ENCODE peak calls at places on chromosomes 1 and 21, in seven cellular contexts. J is small intestine, D is choroid plexus epithelial cell, T is DND-41, M is sigmoid colon, Z is OCI-LY7, X is uterus. B is an unnamed sample.

GRCh38 chr1:246934777-246935176 is 3.0 kb upstream of the AHCTF1 start:
- DNase-seq in J (no peak), D (no peak), T (no peak), M (no peak), Z (no peak), X (no peak), B (no peak)

GRCh38 chr1:183593356-183593755 is 3.1 kb upstream of the NCF2 start:
- DNase-seq in J (no peak), D (no peak), T (no peak), M (no peak), Z (peak), X (no peak), B (no peak)

GRCh38 chr1:202589190-202589680 is 121.0 kb downstream of the SYT2 start:
- DNase-seq in J (peak), D (peak), T (no peak), M (peak), Z (peak), X (peak), B (no peak)

GRCh38 chr1:229058111-229058551 is 212.8 kb upstream of the RAB4A start:
- DNase-seq in J (peak), D (no peak), T (no peak), M (no peak), Z (no peak), X (no peak), B (peak)

GRCh38 chr1:202821467-202821866 is 10.7 kb downstream of the PCAT6 start:
- DNase-seq in J (no peak), D (peak), T (no peak), M (no peak), Z (no peak), X (no peak), B (no peak)

GRCh38 chr1:119676571-119677206 is 28.6 kb upstream of the ZNF697 start:
- DNase-seq in J (no peak), D (peak), T (no peak), M (peak), Z (no peak), X (peak), B (no peak)

GRCh38 chr1:181192277-181192676 is 103.8 kb downstream of the IER5 start:
- DNase-seq in J (no peak), D (no peak), T (no peak), M (no peak), Z (no peak), X (no peak), B (no peak)

GRCh38 chr1:150765229-150765976 is at the start of gene CTSS:
- DNase-seq in J (peak), D (peak), T (no peak), M (no peak), Z (peak), X (no peak), B (no peak)

GRCh38 chr1:115198938-115199337 is 109.6 kb upstream of the TSPAN2 start:
- DNase-seq in J (peak), D (peak), T (no peak), M (no peak), Z (no peak), X (peak), B (no peak)

GRCh38 chr1:169949139-169949538 is 55.4 kb upstream of the SCYL3 start:
- DNase-seq in J (no peak), D (peak), T (no peak), M (no peak), Z (no peak), X (no peak), B (no peak)

GRCh38 chr1:245051349-245052221 is 103.2 kb upstream of the KIF26B start:
- DNase-seq in J (peak), D (peak), T (no peak), M (no peak), Z (no peak), X (no peak), B (no peak)

GRCh38 chr21:45073301-45074047 is 906 bp upstream of the ADARB1 start:
- DNase-seq in J (peak), D (no peak), T (no peak), M (peak), Z (peak), X (peak), B (no peak)

GRCh38 chr1:29420196-29420595 is 183.9 kb downstream of the PTPRU start:
- DNase-seq in J (no peak), D (peak), T (no peak), M (no peak), Z (no peak), X (no peak), B (no peak)

GRCh38 chr21:46599251-46599572 is 5.7 kb downstream of the S100B start:
- DNase-seq in J (no peak), D (peak), T (no peak), M (no peak), Z (no peak), X (peak), B (no peak)

GRCh38 chr1:160665330-160666078 is 18.7 kb upstream of the SLAMF1 start:
- DNase-seq in J (no peak), D (peak), T (peak), M (no peak), Z (peak), X (peak), B (no peak)

GRCh38 chr21:45999581-46000181 is 18.1 kb downstream of the COL6A1 start:
- DNase-seq in J (no peak), D (no peak), T (no peak), M (no peak), Z (no peak), X (peak), B (no peak)

GRCh38 chr1:167791281-167792209 is 69.8 kb downstream of the MPZL1 start:
- DNase-seq in J (no peak), D (peak), T (no peak), M (peak), Z (no peak), X (peak), B (no peak)

GRCh38 chr1:245099401-245099800 is 55.4 kb upstream of the KIF26B start:
- DNase-seq in J (no peak), D (no peak), T (no peak), M (no peak), Z (no peak), X (no peak), B (no peak)

GRCh38 chr1:17646444-17647287 is 107.2 kb downstream of the ARHGEF10L start:
- DNase-seq in J (no peak), D (no peak), T (no peak), M (no peak), Z (no peak), X (no peak), B (no peak)

GRCh38 chr1:159030865-159031472 is 21.3 kb downstream of the IFI16 start:
- DNase-seq in J (no peak), D (peak), T (no peak), M (no peak), Z (no peak), X (no peak), B (no peak)

GRCh38 chr1:98662354-98662665 is 789 bp downstream of the SNX7 start:
- DNase-seq in J (no peak), D (no peak), T (no peak), M (no peak), Z (no peak), X (no peak), B (no peak)

GRCh38 chr1:91672601-91673161 is 172.0 kb downstream of the CDC7 start:
- DNase-seq in J (no peak), D (no peak), T (no peak), M (no peak), Z (no peak), X (no peak), B (no peak)

GRCh38 chr1:228364706-228365213 is 41.9 kb downstream of the TRIM11 start:
- DNase-seq in J (no peak), D (no peak), T (no peak), M (peak), Z (no peak), X (no peak), B (no peak)

GRCh38 chr1:36320291-36320758 is 3.1 kb downstream of the EVA1B start:
- DNase-seq in J (no peak), D (peak), T (no peak), M (no peak), Z (no peak), X (no peak), B (no peak)

GRCh38 chr1:158611916-158612315 is 6.8 kb downstream of the OR10Z1 start:
- DNase-seq in J (no peak), D (no peak), T (no peak), M (no peak), Z (no peak), X (no peak), B (no peak)

GRCh38 chr1:247905899-247906503 is 10.6 kb downstream of the OR2W3 start:
- DNase-seq in J (no peak), D (no peak), T (no peak), M (no peak), Z (no peak), X (no peak), B (no peak)

GRCh38 chr21:38171723-38172344 is 85.0 kb upstream of the KCNJ15 start:
- DNase-seq in J (no peak), D (peak), T (no peak), M (no peak), Z (no peak), X (no peak), B (no peak)

GRCh38 chr1:55702064-55702463 is 486.9 kb upstream of the USP24 start:
- DNase-seq in J (peak), D (peak), T (peak), M (no peak), Z (peak), X (no peak), B (peak)

GRCh38 chr1:14281412-14281811 is 317.1 kb upstream of the KAZN start:
- DNase-seq in J (no peak), D (no peak), T (no peak), M (no peak), Z (no peak), X (no peak), B (no peak)

GRCh38 chr1:14282583-14283186 is 315.8 kb upstream of the KAZN start:
- DNase-seq in J (no peak), D (peak), T (no peak), M (no peak), Z (no peak), X (no peak), B (no peak)
- H3K4me3 ChIP-seq in J (no peak), D (no peak), T (no peak), M (no peak), Z (no peak), X (no peak), B (no peak)

GRCh38 chr1:232596666-232597303 is 33.1 kb downstream of the SIPA1L2 start:
- DNase-seq in J (no peak), D (no peak), T (no peak), M (no peak), Z (peak), X (no peak), B (no peak)
- H3K4me3 ChIP-seq in J (no peak), D (no peak), T (no peak), M (no peak), Z (peak), X (no peak), B (no peak)

GRCh38 chr1:19639999-19640362 is 4.1 kb upstream of the NBL1 start:
- DNase-seq in J (peak), D (peak), T (no peak), M (peak), Z (no peak), X (no peak), B (no peak)

GRCh38 chr1:19633106-19633505 is 11.0 kb upstream of the NBL1 start:
- DNase-seq in J (no peak), D (no peak), T (no peak), M (no peak), Z (no peak), X (no peak), B (no peak)

GRCh38 chr1:19636065-19636464 is 8.0 kb upstream of the NBL1 start:
- DNase-seq in J (no peak), D (no peak), T (no peak), M (no peak), Z (no peak), X (no peak), B (no peak)

GRCh38 chr1:19637606-19638005 is 6.5 kb upstream of the NBL1 start:
- DNase-seq in J (no peak), D (no peak), T (no peak), M (no peak), Z (no peak), X (no peak), B (no peak)

DNA sequence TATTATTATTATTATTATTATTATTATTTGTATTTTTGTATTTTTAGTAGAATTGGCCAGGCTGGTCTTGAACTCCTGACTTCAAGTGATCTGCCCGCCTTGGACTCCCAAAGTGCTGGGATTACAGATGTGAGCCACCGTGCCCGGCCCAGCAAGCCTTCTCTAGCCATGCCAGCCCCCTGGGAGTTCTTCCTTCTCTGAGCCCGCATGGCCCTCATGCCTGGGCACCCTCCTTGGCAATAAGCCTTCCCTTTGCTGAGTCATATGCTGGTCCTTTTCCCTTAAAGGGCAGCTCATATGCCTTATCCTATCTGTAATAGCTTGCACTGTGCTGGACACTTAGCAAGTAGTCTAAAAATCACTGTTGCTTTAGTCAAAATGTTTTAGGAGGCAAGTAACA is 8.5 kb upstream of the NBL1 start:
- DNase-seq in J (no peak), D (no peak), T (no peak), M (peak), Z (no peak), X (no peak), B (no peak)
- H3K4me3 ChIP-seq in J (no peak), D (no peak), T (no peak), M (no peak), Z (no peak), X (no peak), B (no peak)

GRCh38 chr1:109446236-109446635 is 20.0 kb upstream of the PSMA5 start:
- DNase-seq in J (no peak), D (no peak), T (no peak), M (no peak), Z (no peak), X (no peak), B (no peak)
- H3K4me3 ChIP-seq in J (no peak), D (no peak), T (no peak), M (no peak), Z (no peak), X (no peak), B (no peak)

GRCh38 chr1:223700942-223701637 is 11.2 kb upstream of the CAPN2 start:
- DNase-seq in J (peak), D (peak), T (no peak), M (no peak), Z (no peak), X (peak), B (no peak)
- H3K4me3 ChIP-seq in J (no peak), D (peak), T (no peak), M (no peak), Z (no peak), X (no peak), B (no peak)

GRCh38 chr1:20624709-20625108 is 8.5 kb upstream of the PINK1 start:
- DNase-seq in J (no peak), D (no peak), T (no peak), M (no peak), Z (no peak), X (no peak), B (no peak)

GRCh38 chr1:20621012-20621411 is 12.2 kb upstream of the PINK1 start:
- DNase-seq in J (no peak), D (no peak), T (no peak), M (no peak), Z (no peak), X (no peak), B (no peak)

GRCh38 chr1:20626524-20626923 is 6.7 kb upstream of the PINK1 start:
- DNase-seq in J (no peak), D (no peak), T (no peak), M (no peak), Z (no peak), X (no peak), B (no peak)

GRCh38 chr1:20626098-20626427 is 7.2 kb upstream of the PINK1 start:
- DNase-seq in J (no peak), D (no peak), T (no peak), M (no peak), Z (no peak), X (no peak), B (no peak)

DNA sequence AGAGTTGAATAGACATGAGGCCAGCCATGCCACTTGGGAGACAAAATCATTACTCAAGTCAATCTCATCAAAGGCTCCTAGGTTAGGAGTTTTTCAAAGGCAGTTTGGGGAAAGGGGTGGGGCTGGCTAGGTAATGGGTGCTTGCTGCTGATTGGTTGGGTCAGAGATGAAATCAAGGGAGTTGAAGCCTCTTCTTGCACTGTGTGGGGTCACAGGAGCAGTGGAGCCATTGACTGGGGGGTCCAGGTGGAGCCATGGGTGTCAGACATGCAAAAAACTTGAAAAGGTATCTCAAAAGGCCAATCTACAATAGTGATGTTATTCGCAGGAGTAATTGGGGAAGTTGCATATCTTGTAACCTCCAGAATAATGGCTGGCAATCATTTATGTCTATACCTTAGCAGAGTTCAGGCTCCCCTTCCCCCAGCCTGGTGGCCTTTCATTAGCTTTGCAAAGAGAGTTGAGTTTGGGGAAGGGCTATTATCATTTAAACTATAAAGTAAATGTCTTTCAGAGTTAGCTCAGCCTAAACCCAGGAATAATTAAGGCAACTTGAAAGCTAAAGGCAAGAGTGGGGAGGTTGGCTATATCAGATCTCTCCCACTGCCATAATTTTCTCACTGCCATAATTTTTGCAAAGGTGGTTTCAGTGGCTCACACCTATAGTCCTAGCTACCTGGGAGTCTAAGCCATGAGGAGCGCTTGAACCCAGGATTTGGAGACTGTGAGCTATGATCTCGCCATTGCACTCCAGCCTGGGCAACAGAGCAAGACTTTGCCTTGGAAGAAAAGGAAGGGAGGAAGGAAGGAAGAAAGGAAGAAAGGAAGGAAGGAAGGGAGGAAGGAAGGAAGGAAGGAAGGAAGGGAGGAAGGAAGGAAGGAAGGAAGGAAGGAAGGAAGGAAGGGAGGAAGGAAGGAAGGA is 7.8 kb upstream of the PINK1 start:
- DNase-seq in J (no peak), D (no peak), T (no peak), M (no peak), Z (no peak), X (no peak), B (no peak)
- H3K4me3 ChIP-seq in J (no peak), D (no peak), T (no peak), M (no peak), Z (no peak), X (no peak), B (no peak)

DNA sequence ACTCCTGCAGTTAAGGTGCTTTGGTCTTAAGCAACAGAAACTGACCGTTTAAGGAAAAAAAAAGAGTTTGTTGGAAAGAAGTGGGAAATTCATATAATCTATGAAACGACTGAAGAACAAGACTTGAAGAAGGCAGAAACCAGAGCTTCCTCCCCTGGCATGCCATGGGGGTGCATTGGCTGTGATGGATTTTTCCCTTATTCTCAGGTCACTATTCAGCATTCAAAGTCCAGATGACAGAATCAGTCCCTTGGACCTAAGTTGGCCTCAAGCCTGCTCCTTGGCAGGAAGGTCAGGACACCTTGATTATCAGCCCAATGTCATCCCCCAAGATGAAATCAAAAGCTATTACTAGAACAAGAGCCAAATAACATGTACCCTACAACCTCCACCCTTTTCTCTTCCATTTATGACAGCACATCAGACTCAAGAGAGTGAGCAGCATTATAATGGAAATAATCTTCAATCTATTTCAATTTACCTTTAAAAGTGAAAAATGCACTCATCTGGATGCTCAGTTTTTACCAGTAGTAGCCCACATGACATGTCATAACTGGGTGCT is 15.8 kb upstream of the TMEM9 start:
- DNase-seq in J (peak), D (no peak), T (no peak), M (no peak), Z (no peak), X (no peak), B (no peak)
- H3K4me3 ChIP-seq in J (no peak), D (peak), T (no peak), M (peak), Z (no peak), X (no peak), B (no peak)